ENCODE peak calls at places on chromosomes 5 and 9, in ten cellular contexts. H is BJ, S is body of pancreas, X is aorta, B is dorsolateral prefrontal cortex, N is HepG2, Q is lower leg skin, R is psoas muscle, G is fibroblast of the aortic adventitia, C is GM12865. U is an unnamed sample.

GRCh38 chr5:133460172-133460758 is 152.1 kb downstream of the FSTL4 start:
- DNase-seq in H (no peak), S (no peak), X (no peak), B (no peak), N (no peak), Q (no peak), R (no peak), G (no peak), C (peak; percentile 49), U (peak; percentile 17)

GRCh38 chr5:132813599-132814440 is 718 bp downstream of the SOWAHA start:
- DNase-seq in H (no peak), S (peak; percentile 50), X (no peak), B (peak; percentile 72), N (no peak), Q (no peak), R (peak; percentile 59), G (no peak), C (peak; percentile 56), U (peak; percentile 56)

GRCh38 chr5:58002318-58002717 is 457.6 kb downstream of the PLK2 start:
- DNase-seq in H (no peak), S (no peak), X (no peak), B (no peak), N (no peak), Q (no peak), R (no peak), G (peak; percentile 13), C (no peak), U (no peak)

GRCh38 chr9:15475923-15476536 is 34.7 kb downstream of the PSIP1 start:
- DNase-seq in H (no peak), S (no peak), X (no peak), B (no peak), N (no peak), Q (no peak), R (no peak), G (no peak), C (no peak), U (no peak)

GRCh38 chr5:16550316-16550952 is 66.4 kb downstream of the RETREG1 start:
- DNase-seq in H (no peak), S (peak; percentile 66), X (no peak), B (no peak), N (peak; percentile 66), Q (no peak), R (no peak), G (peak; percentile 46), C (peak; percentile 78), U (no peak)

GRCh38 chr9:86720893-86721698 is 226.2 kb downstream of the GAS1 start:
- DNase-seq in H (no peak), S (no peak), X (no peak), B (no peak), N (no peak), Q (no peak), R (no peak), G (peak; percentile 94), C (no peak), U (no peak)

GRCh38 chr5:119527346-119527745 is 75.0 kb downstream of the HSD17B4 start:
- DNase-seq in H (no peak), S (no peak), X (no peak), B (no peak), N (no peak), Q (no peak), R (no peak), G (no peak), C (no peak), U (no peak)

GRCh38 chr5:123209163-123210013 is 120.3 kb downstream of the PRDM6 start:
- DNase-seq in H (peak; percentile 27), S (no peak), X (no peak), B (no peak), N (peak; percentile 3), Q (no peak), R (no peak), G (peak; percentile 93), C (peak; percentile 13), U (no peak)

GRCh38 chr9:132144708-132145365 is 17.0 kb upstream of the NTNG2 start:
- DNase-seq in H (no peak), S (no peak), X (no peak), B (no peak), N (no peak), Q (no peak), R (no peak), G (peak; percentile 26), C (peak; percentile 20), U (no peak)

GRCh38 chr9:132142883-132143282 is 19.0 kb upstream of the NTNG2 start:
- DNase-seq in H (no peak), S (no peak), X (no peak), B (no peak), N (no peak), Q (no peak), R (no peak), G (no peak), C (no peak), U (no peak)

GRCh38 chr9:132143359-132143758 is 18.5 kb upstream of the NTNG2 start:
- DNase-seq in H (no peak), S (no peak), X (no peak), B (no peak), N (no peak), Q (no peak), R (no peak), G (no peak), C (no peak), U (no peak)

GRCh38 chr9:132141364-132141947 is 20.4 kb upstream of the NTNG2 start:
- DNase-seq in H (no peak), S (peak; percentile 57), X (no peak), B (no peak), N (no peak), Q (no peak), R (no peak), G (peak; percentile 19), C (no peak), U (no peak)

DNA sequence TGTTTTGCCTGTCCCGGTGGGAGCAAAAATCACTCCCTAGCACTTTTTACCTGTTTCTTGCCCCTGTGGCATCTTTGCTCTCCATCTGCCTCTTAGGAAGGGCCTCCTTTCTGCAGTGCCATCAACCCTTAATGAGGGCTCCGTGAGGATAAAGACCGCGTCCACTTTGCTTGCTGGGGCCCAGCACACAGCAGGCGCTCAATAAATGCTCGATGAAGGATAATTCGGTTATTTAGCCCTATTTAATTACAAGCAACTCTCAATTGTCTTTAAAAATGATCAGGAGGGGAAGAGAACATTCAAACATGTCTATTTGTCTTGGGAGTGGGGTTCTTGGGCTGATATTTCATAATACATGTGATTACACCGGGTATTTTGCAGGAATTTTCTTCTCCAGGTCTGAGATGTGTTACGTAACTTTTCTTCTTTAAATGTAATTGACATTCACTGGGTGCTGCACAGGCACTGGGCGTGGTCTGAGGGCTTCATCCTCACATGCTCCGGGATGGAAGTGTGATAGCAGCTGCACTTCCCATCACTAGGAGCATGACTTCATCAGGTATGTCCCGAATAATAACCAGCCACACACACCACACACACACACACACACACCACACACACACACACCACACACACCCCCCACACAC is 19.8 kb upstream of the NTNG2 start:
- DNase-seq in H (no peak), S (no peak), X (peak; percentile 5), B (no peak), N (no peak), Q (no peak), R (no peak), G (no peak), C (no peak), U (no peak)
- H3K4me3 ChIP-seq in H (no peak overlapping the region), S (no peak overlapping the region), X (no peak overlapping the region), B (peak overlapping the region; percentile 52), N (no peak overlapping the region), Q (no peak overlapping the region), R (peak overlapping the region; percentile 40), G (no peak overlapping the region), C (no peak overlapping the region), U (no peak overlapping the region)

GRCh38 chr9:68749135-68749534 is 44.1 kb downstream of the PIP5K1B start:
- DNase-seq in H (no peak), S (no peak), X (no peak), B (no peak), N (no peak), Q (no peak), R (no peak), G (no peak), C (no peak), U (no peak)

GRCh38 chr9:68750179-68750685 is 45.2 kb downstream of the PIP5K1B start:
- DNase-seq in H (no peak), S (no peak), X (no peak), B (no peak), N (no peak), Q (no peak), R (no peak), G (no peak), C (no peak), U (no peak)

GRCh38 chr9:68746564-68746963 is 41.5 kb downstream of the PIP5K1B start:
- DNase-seq in H (no peak), S (peak; percentile 36), X (no peak), B (no peak), N (no peak), Q (no peak), R (no peak), G (no peak), C (no peak), U (no peak)

GRCh38 chr9:68749579-68750159 is 44.6 kb downstream of the PIP5K1B start:
- DNase-seq in H (no peak), S (no peak), X (no peak), B (no peak), N (peak; percentile 40), Q (no peak), R (no peak), G (no peak), C (no peak), U (no peak)

GRCh38 chr9:68747043-68747533 is 42.0 kb downstream of the PIP5K1B start:
- DNase-seq in H (no peak), S (no peak), X (no peak), B (no peak), N (no peak), Q (no peak), R (no peak), G (peak; percentile 8), C (no peak), U (no peak)
- H3K4me3 ChIP-seq in H (no peak overlapping the region), S (no peak overlapping the region), X (no peak overlapping the region), B (no peak overlapping the region), N (no peak overlapping the region), Q (no peak overlapping the region), R (no peak overlapping the region), G (no peak overlapping the region), C (no peak overlapping the region), U (no peak overlapping the region)

DNA sequence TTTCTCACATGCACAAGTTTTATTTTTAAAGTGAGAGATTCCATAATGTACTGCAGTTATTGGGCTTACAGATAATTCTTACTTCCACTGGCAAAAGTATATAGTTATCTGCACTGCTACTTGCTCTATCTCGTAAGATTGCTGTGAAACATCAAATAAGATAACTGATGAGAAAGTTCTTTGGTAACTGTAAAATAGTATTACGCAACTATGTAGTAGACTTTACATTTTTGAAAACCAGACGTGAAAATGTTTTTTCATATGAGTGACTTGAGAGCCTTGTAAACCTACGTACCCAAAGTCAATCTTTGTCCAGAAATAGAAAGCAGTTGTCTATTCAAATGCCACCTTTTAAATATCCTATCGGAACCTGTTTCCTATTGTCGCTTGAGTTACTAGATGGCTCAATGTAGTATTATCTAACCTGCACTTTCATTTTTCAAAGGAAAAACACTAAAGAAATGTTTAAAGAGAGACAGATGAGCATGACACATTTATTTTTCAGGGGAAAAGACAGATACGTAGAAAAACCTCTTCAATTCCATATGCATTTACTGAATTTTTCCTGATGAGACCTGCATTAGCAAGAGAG is 1.6 kb downstream of the FNIP1 start:
- DNase-seq in H (no peak), S (no peak), X (no peak), B (no peak), N (no peak), Q (no peak), R (no peak), G (peak; percentile 10), C (peak; percentile 18), U (no peak)
- H3K4me3 ChIP-seq in H (peak overlapping the region; percentile 99), S (no peak overlapping the region), X (peak overlapping the region; percentile 97), B (peak overlapping the region; percentile 98), N (peak overlapping the region; percentile 90), Q (no peak overlapping the region), R (peak overlapping the region; percentile 93), G (peak overlapping the region; percentile 76), C (peak overlapping the region; percentile 75), U (peak overlapping the region; percentile 87)

GRCh38 chr9:136270173-136270710 is 24.6 kb upstream of the QSOX2 start:
- DNase-seq in H (no peak), S (no peak), X (no peak), B (no peak), N (no peak), Q (no peak), R (no peak), G (no peak), C (no peak), U (no peak)
- H3K4me3 ChIP-seq in H (no peak overlapping the region), S (no peak overlapping the region), X (no peak overlapping the region), B (no peak overlapping the region), N (no peak overlapping the region), Q (no peak overlapping the region), R (no peak overlapping the region), G (no peak overlapping the region), C (no peak overlapping the region), U (no peak overlapping the region)

U was measured in GM06990.